ENCODE peak calls at places on chromosome 4, in seven cellular contexts. One of them, this sample, is unnamed.

GRCh38 chr4:128572778-128573241 is 236.7 kb upstream of the JADE1 start:
- DNase-seq in naive thymus-derived CD4-positive, alpha-beta T cell: no peak
- DNase-seq in aorta: no peak
- DNase-seq in CD8-positive, alpha-beta T cell: no peak
- DNase-seq in tibial nerve: no peak
- DNase-seq in neuronal stem cell: no peak
- DNase-seq in effector memory CD4-positive, alpha-beta T cell: no peak
- DNase-seq in this sample: no peak

GRCh38 chr4:13642163-13642562 is 14.6 kb upstream of the BOD1L1 start:
- DNase-seq in CD8-positive, alpha-beta T cell: no peak
- DNase-seq in aorta: no peak
- DNase-seq in tibial nerve: no peak
- DNase-seq in naive thymus-derived CD4-positive, alpha-beta T cell: no peak
- DNase-seq in neuronal stem cell: no peak
- DNase-seq in effector memory CD4-positive, alpha-beta T cell: no peak
- DNase-seq in this sample: no peak

GRCh38 chr4:146952896-146953295 is 7.2 kb upstream of the TTC29 start:
- DNase-seq in aorta: no peak
- DNase-seq in naive thymus-derived CD4-positive, alpha-beta T cell: no peak
- DNase-seq in CD8-positive, alpha-beta T cell: no peak
- DNase-seq in tibial nerve: no peak
- DNase-seq in neuronal stem cell: no peak
- DNase-seq in effector memory CD4-positive, alpha-beta T cell: no peak
- DNase-seq in this sample: no peak

GRCh38 chr4:138222041-138222440 is 20.1 kb downstream of the SLC7A11 start:
- DNase-seq in neuronal stem cell: no peak
- DNase-seq in tibial nerve: no peak
- DNase-seq in CD8-positive, alpha-beta T cell: no peak
- DNase-seq in aorta: no peak
- DNase-seq in naive thymus-derived CD4-positive, alpha-beta T cell: no peak
- DNase-seq in effector memory CD4-positive, alpha-beta T cell: no peak
- DNase-seq in this sample: no peak

GRCh38 chr4:10971800-10972398 is 287.3 kb upstream of the CLNK start:
- DNase-seq in CD8-positive, alpha-beta T cell: no peak
- DNase-seq in effector memory CD4-positive, alpha-beta T cell: no peak
- DNase-seq in tibial nerve: no peak
- DNase-seq in naive thymus-derived CD4-positive, alpha-beta T cell: no peak
- DNase-seq in neuronal stem cell: no peak
- DNase-seq in aorta: no peak
- DNase-seq in this sample: no peak

GRCh38 chr4:6308890-6309643 is 39.4 kb downstream of the WFS1 start:
- DNase-seq in tibial nerve: no peak
- DNase-seq in naive thymus-derived CD4-positive, alpha-beta T cell: no peak
- DNase-seq in neuronal stem cell: peak; percentile 57
- DNase-seq in aorta: no peak
- DNase-seq in effector memory CD4-positive, alpha-beta T cell: no peak
- DNase-seq in CD8-positive, alpha-beta T cell: peak; percentile 46
- DNase-seq in this sample: no peak

GRCh38 chr4:30536231-30536630 is 183.9 kb upstream of the PCDH7 start:
- DNase-seq in aorta: no peak
- DNase-seq in tibial nerve: no peak
- DNase-seq in naive thymus-derived CD4-positive, alpha-beta T cell: no peak
- DNase-seq in effector memory CD4-positive, alpha-beta T cell: no peak
- DNase-seq in neuronal stem cell: no peak
- DNase-seq in CD8-positive, alpha-beta T cell: no peak
- DNase-seq in this sample: no peak

GRCh38 chr4:148868207-148868606 is 426.0 kb upstream of the NR3C2 start:
- DNase-seq in CD8-positive, alpha-beta T cell: no peak
- DNase-seq in effector memory CD4-positive, alpha-beta T cell: no peak
- DNase-seq in tibial nerve: no peak
- DNase-seq in neuronal stem cell: no peak
- DNase-seq in naive thymus-derived CD4-positive, alpha-beta T cell: no peak
- DNase-seq in aorta: no peak
- DNase-seq in this sample: no peak

GRCh38 chr4:81454498-81454897 is 17.2 kb downstream of the RASGEF1B start:
- DNase-seq in tibial nerve: no peak
- DNase-seq in neuronal stem cell: no peak
- DNase-seq in CD8-positive, alpha-beta T cell: peak; percentile 28
- DNase-seq in aorta: no peak
- DNase-seq in naive thymus-derived CD4-positive, alpha-beta T cell: no peak
- DNase-seq in effector memory CD4-positive, alpha-beta T cell: no peak
- DNase-seq in this sample: no peak

GRCh38 chr4:86818211-86818610 is 31.0 kb downstream of the SLC10A6 start:
- DNase-seq in tibial nerve: no peak
- DNase-seq in aorta: no peak
- DNase-seq in neuronal stem cell: no peak
- DNase-seq in CD8-positive, alpha-beta T cell: no peak
- DNase-seq in naive thymus-derived CD4-positive, alpha-beta T cell: no peak
- DNase-seq in effector memory CD4-positive, alpha-beta T cell: no peak
- DNase-seq in this sample: no peak

GRCh38 chr4:42331914-42332368 is 65.3 kb upstream of the SHISA3 start:
- DNase-seq in naive thymus-derived CD4-positive, alpha-beta T cell: no peak
- DNase-seq in effector memory CD4-positive, alpha-beta T cell: no peak
- DNase-seq in CD8-positive, alpha-beta T cell: no peak
- DNase-seq in aorta: no peak
- DNase-seq in tibial nerve: peak; percentile 68
- DNase-seq in neuronal stem cell: no peak
- DNase-seq in this sample: no peak

GRCh38 chr4:180913750-180914149 is 1329.5 kb upstream of the TENM3 start:
- DNase-seq in CD8-positive, alpha-beta T cell: no peak
- DNase-seq in tibial nerve: no peak
- DNase-seq in effector memory CD4-positive, alpha-beta T cell: no peak
- DNase-seq in neuronal stem cell: peak; percentile 1
- DNase-seq in naive thymus-derived CD4-positive, alpha-beta T cell: no peak
- DNase-seq in aorta: no peak
- DNase-seq in this sample: no peak

GRCh38 chr4:98519268-98519993 is 139.0 kb downstream of the TSPAN5 start:
- DNase-seq in neuronal stem cell: no peak
- DNase-seq in effector memory CD4-positive, alpha-beta T cell: no peak
- DNase-seq in CD8-positive, alpha-beta T cell: no peak
- DNase-seq in aorta: no peak
- DNase-seq in naive thymus-derived CD4-positive, alpha-beta T cell: no peak
- DNase-seq in tibial nerve: no peak
- DNase-seq in this sample: no peak

GRCh38 chr4:153170407-153170806 is 33.8 kb upstream of the TRIM2 start:
- DNase-seq in aorta: no peak
- DNase-seq in neuronal stem cell: no peak
- DNase-seq in tibial nerve: no peak
- DNase-seq in CD8-positive, alpha-beta T cell: no peak
- DNase-seq in effector memory CD4-positive, alpha-beta T cell: no peak
- DNase-seq in naive thymus-derived CD4-positive, alpha-beta T cell: no peak
- DNase-seq in this sample: no peak

GRCh38 chr4:183783933-183784622 is 121.0 kb upstream of the STOX2 start:
- DNase-seq in neuronal stem cell: no peak
- DNase-seq in naive thymus-derived CD4-positive, alpha-beta T cell: no peak
- DNase-seq in effector memory CD4-positive, alpha-beta T cell: no peak
- DNase-seq in tibial nerve: peak; percentile 52
- DNase-seq in aorta: no peak
- DNase-seq in CD8-positive, alpha-beta T cell: no peak
- DNase-seq in this sample: no peak

GRCh38 chr4:72295966-72296557 is 264.3 kb downstream of the NPFFR2 start:
- DNase-seq in naive thymus-derived CD4-positive, alpha-beta T cell: peak; percentile 19
- DNase-seq in CD8-positive, alpha-beta T cell: no peak
- DNase-seq in neuronal stem cell: peak; percentile 21
- DNase-seq in tibial nerve: no peak
- DNase-seq in effector memory CD4-positive, alpha-beta T cell: no peak
- DNase-seq in aorta: no peak
- DNase-seq in this sample: no peak

GRCh38 chr4:90127223-90127705 is at the start of gene CCSER1:
- DNase-seq in naive thymus-derived CD4-positive, alpha-beta T cell: peak; percentile 13
- DNase-seq in neuronal stem cell: peak; percentile 43
- DNase-seq in tibial nerve: peak; percentile 37
- DNase-seq in effector memory CD4-positive, alpha-beta T cell: peak; percentile 19
- DNase-seq in aorta: peak; percentile 72
- DNase-seq in CD8-positive, alpha-beta T cell: peak; percentile 7
- DNase-seq in this sample: no peak

GRCh38 chr4:5609265-5610007 is 98.9 kb downstream of the EVC2 start:
- DNase-seq in aorta: no peak
- DNase-seq in naive thymus-derived CD4-positive, alpha-beta T cell: no peak
- DNase-seq in effector memory CD4-positive, alpha-beta T cell: no peak
- DNase-seq in CD8-positive, alpha-beta T cell: no peak
- DNase-seq in neuronal stem cell: no peak
- DNase-seq in tibial nerve: no peak
- DNase-seq in this sample: no peak

GRCh38 chr4:67776746-67777145 is 22.6 kb upstream of the GNRHR start:
- DNase-seq in naive thymus-derived CD4-positive, alpha-beta T cell: no peak
- DNase-seq in tibial nerve: no peak
- DNase-seq in neuronal stem cell: no peak
- DNase-seq in effector memory CD4-positive, alpha-beta T cell: no peak
- DNase-seq in aorta: no peak
- DNase-seq in CD8-positive, alpha-beta T cell: no peak
- DNase-seq in this sample: no peak

GRCh38 chr4:2299794-2300193 is 37.9 kb upstream of the MXD4 start:
- DNase-seq in naive thymus-derived CD4-positive, alpha-beta T cell: no peak
- DNase-seq in tibial nerve: no peak
- DNase-seq in aorta: no peak
- DNase-seq in neuronal stem cell: no peak
- DNase-seq in effector memory CD4-positive, alpha-beta T cell: no peak
- DNase-seq in CD8-positive, alpha-beta T cell: no peak
- DNase-seq in this sample: no peak

GRCh38 chr4:187840814-187841213 is 154.8 kb upstream of the ZFP42 start:
- DNase-seq in neuronal stem cell: no peak
- DNase-seq in aorta: no peak
- DNase-seq in naive thymus-derived CD4-positive, alpha-beta T cell: no peak
- DNase-seq in CD8-positive, alpha-beta T cell: no peak
- DNase-seq in effector memory CD4-positive, alpha-beta T cell: no peak
- DNase-seq in tibial nerve: no peak
- DNase-seq in this sample: no peak

DNA sequence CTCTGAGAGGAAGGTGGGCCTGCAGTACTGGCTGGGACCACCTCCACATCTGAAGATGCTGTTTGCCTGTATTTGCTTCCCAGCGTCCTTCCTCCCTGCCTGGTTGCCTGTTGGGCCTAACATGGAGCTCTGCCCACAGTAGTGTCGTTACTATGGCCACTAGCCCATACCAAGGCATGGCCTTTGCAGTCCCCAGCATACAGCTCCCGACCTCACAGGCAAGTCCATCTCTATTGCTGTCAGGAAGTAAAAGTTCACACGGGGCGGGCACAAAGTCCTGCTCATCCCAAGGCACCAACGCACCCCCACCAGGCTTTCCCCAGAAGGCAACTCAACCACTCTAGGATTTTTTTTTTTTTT is 71.6 kb downstream of the MAML3 start:
- DNase-seq in tibial nerve: no peak
- DNase-seq in effector memory CD4-positive, alpha-beta T cell: no peak
- DNase-seq in neuronal stem cell: no peak
- DNase-seq in CD8-positive, alpha-beta T cell: no peak
- DNase-seq in naive thymus-derived CD4-positive, alpha-beta T cell: no peak
- DNase-seq in aorta: no peak
- DNase-seq in this sample: no peak
- H3K4me1 ChIP-seq in tibial nerve: peaks cover 55% of the 10 kb centered on the region
- H3K4me1 ChIP-seq in effector memory CD4-positive, alpha-beta T cell: no peaks in the 10 kb centered on the region
- H3K4me1 ChIP-seq in neuronal stem cell: peaks cover 24% of the 10 kb centered on the region
- H3K4me1 ChIP-seq in CD8-positive, alpha-beta T cell: no peaks in the 10 kb centered on the region
- H3K4me1 ChIP-seq in naive thymus-derived CD4-positive, alpha-beta T cell: no peaks in the 10 kb centered on the region
- H3K4me1 ChIP-seq in aorta: peaks cover 11% of the 10 kb centered on the region
- H3K4me1 ChIP-seq in this sample: peaks cover 13% of the 10 kb centered on the region

GRCh38 chr4:24573582-24573981 is 10.8 kb downstream of the DHX15 start:
- DNase-seq in naive thymus-derived CD4-positive, alpha-beta T cell: no peak
- DNase-seq in tibial nerve: no peak
- DNase-seq in aorta: no peak
- DNase-seq in effector memory CD4-positive, alpha-beta T cell: no peak
- DNase-seq in CD8-positive, alpha-beta T cell: no peak
- DNase-seq in neuronal stem cell: no peak
- DNase-seq in this sample: no peak
- H3K4me1 ChIP-seq in naive thymus-derived CD4-positive, alpha-beta T cell: peaks cover 27% of the 10 kb centered on the region
- H3K4me1 ChIP-seq in tibial nerve: peaks cover 60% of the 10 kb centered on the region
- H3K4me1 ChIP-seq in aorta: peaks cover 4% of the 10 kb centered on the region
- H3K4me1 ChIP-seq in effector memory CD4-positive, alpha-beta T cell: peaks cover 22% of the 10 kb centered on the region
- H3K4me1 ChIP-seq in CD8-positive, alpha-beta T cell: peaks cover 22% of the 10 kb centered on the region
- H3K4me1 ChIP-seq in neuronal stem cell: peaks cover 5% of the 10 kb centered on the region
- H3K4me1 ChIP-seq in this sample: peaks cover 37% of the 10 kb centered on the region

DNA sequence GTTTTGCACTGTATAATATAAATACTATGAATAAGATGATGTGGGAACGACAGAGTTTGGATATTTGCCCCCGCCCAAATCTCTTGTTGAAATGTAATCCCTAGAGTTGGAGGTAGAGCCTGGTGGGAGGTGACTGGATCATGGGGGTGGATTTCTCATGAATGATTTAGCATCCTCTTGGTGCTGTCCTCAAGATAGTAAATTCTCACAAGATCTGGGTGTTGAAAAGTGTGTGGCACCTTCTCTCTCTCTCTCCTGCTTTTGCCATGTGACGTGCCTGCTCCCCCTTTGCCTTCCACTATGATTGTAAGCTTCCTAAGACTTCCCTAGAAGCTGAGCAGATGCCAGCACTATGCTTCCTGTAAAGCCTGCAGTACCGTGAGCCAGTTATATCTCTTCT is 241.6 kb upstream of the ETNPPL start:
- DNase-seq in effector memory CD4-positive, alpha-beta T cell: no peak
- DNase-seq in tibial nerve: no peak
- DNase-seq in naive thymus-derived CD4-positive, alpha-beta T cell: no peak
- DNase-seq in neuronal stem cell: no peak
- DNase-seq in aorta: no peak
- DNase-seq in CD8-positive, alpha-beta T cell: no peak
- DNase-seq in this sample: no peak
- H3K4me1 ChIP-seq in effector memory CD4-positive, alpha-beta T cell: no peaks in the 10 kb centered on the region
- H3K4me1 ChIP-seq in tibial nerve: no peaks in the 10 kb centered on the region
- H3K4me1 ChIP-seq in naive thymus-derived CD4-positive, alpha-beta T cell: no peaks in the 10 kb centered on the region
- H3K4me1 ChIP-seq in neuronal stem cell: peaks cover 1% of the 10 kb centered on the region
- H3K4me1 ChIP-seq in aorta: no peaks in the 10 kb centered on the region
- H3K4me1 ChIP-seq in CD8-positive, alpha-beta T cell: no peaks in the 10 kb centered on the region
- H3K4me1 ChIP-seq in this sample: no peaks in the 10 kb centered on the region

DNA sequence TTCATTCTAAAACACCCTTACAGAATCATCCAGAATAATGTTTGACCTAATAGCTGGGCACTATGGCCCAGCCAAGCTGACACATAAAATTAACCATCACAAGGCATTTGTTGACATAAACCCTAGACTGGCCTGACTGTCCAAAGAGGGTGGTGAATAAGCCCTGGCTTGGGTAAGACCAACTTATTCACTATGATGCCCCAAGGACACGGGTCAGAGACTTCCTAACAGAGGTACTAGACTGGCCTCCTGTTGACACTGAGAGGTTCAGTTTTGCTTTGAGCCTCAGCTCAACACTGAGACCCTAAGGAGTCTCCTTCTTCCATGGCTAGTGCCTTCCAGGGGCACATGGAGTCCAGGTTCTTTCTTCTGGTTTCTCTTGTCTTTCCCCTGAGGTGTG is 21.3 kb downstream of the FGF2 start:
- DNase-seq in effector memory CD4-positive, alpha-beta T cell: no peak
- DNase-seq in neuronal stem cell: no peak
- DNase-seq in CD8-positive, alpha-beta T cell: no peak
- DNase-seq in aorta: no peak
- DNase-seq in naive thymus-derived CD4-positive, alpha-beta T cell: no peak
- DNase-seq in tibial nerve: no peak
- DNase-seq in this sample: no peak
- H3K4me1 ChIP-seq in effector memory CD4-positive, alpha-beta T cell: no peaks in the 10 kb centered on the region
- H3K4me1 ChIP-seq in neuronal stem cell: peaks cover 2% of the 10 kb centered on the region
- H3K4me1 ChIP-seq in CD8-positive, alpha-beta T cell: no peaks in the 10 kb centered on the region
- H3K4me1 ChIP-seq in aorta: peaks cover 9% of the 10 kb centered on the region
- H3K4me1 ChIP-seq in naive thymus-derived CD4-positive, alpha-beta T cell: no peaks in the 10 kb centered on the region
- H3K4me1 ChIP-seq in tibial nerve: peaks cover 36% of the 10 kb centered on the region
- H3K4me1 ChIP-seq in this sample: no peaks in the 10 kb centered on the region

GRCh38 chr4:8160572-8160971 is 2.0 kb upstream of the ABLIM2 start:
- DNase-seq in naive thymus-derived CD4-positive, alpha-beta T cell: no peak
- DNase-seq in tibial nerve: no peak
- DNase-seq in neuronal stem cell: no peak
- DNase-seq in CD8-positive, alpha-beta T cell: no peak
- DNase-seq in aorta: no peak
- DNase-seq in effector memory CD4-positive, alpha-beta T cell: no peak
- DNase-seq in this sample: no peak
- H3K4me1 ChIP-seq in naive thymus-derived CD4-positive, alpha-beta T cell: peaks cover 10% of the 10 kb centered on the region
- H3K4me1 ChIP-seq in tibial nerve: peaks cover 38% of the 10 kb centered on the region
- H3K4me1 ChIP-seq in neuronal stem cell: peaks cover 6% of the 10 kb centered on the region
- H3K4me1 ChIP-seq in CD8-positive, alpha-beta T cell: peaks cover 18% of the 10 kb centered on the region
- H3K4me1 ChIP-seq in aorta: no peaks in the 10 kb centered on the region
- H3K4me1 ChIP-seq in effector memory CD4-positive, alpha-beta T cell: peaks cover 15% of the 10 kb centered on the region
- H3K4me1 ChIP-seq in this sample: peaks cover 26% of the 10 kb centered on the region

This sample was measured in DND-41.